ENCODE peak calls at places on chromosomes 4 and X, in six cellular contexts. One of them, this sample, is unnamed.
A peak's percentile ranks its signal among the peaks of the same experiment; 100 is the strongest.

GRCh38 chr4:154526151-154526550 is 24.0 kb downstream of the PLRG1 start:
- DNase-seq in CD8-positive, alpha-beta T cell: no peak
- DNase-seq in B cell: no peak
- DNase-seq in astrocyte: no peak
- DNase-seq in fibroblast of pulmonary artery: no peak
- DNase-seq in MCF 10A: no peak
- DNase-seq in this sample: no peak

GRCh38 chr4:88276952-88277710 is 7.2 kb downstream of the PPM1K start:
- DNase-seq in B cell: no peak
- DNase-seq in astrocyte: no peak
- DNase-seq in MCF 10A: no peak
- DNase-seq in CD8-positive, alpha-beta T cell: no peak
- DNase-seq in fibroblast of pulmonary artery: no peak
- DNase-seq in this sample: no peak

GRCh38 chr4:137635596-137635995 is 103.3 kb upstream of the PCDH18 start:
- DNase-seq in MCF 10A: peak; percentile 49
- DNase-seq in CD8-positive, alpha-beta T cell: no peak
- DNase-seq in astrocyte: no peak
- DNase-seq in B cell: no peak
- DNase-seq in fibroblast of pulmonary artery: peak; percentile 62
- DNase-seq in this sample: no peak

GRCh38 chrX:27451324-27451723 is 11.8 kb downstream of the PPP4R3C start:
- DNase-seq in astrocyte: no peak
- DNase-seq in B cell: no peak
- DNase-seq in fibroblast of pulmonary artery: no peak
- DNase-seq in CD8-positive, alpha-beta T cell: no peak
- DNase-seq in MCF 10A: no peak
- DNase-seq in this sample: no peak

GRCh38 chrX:69277961-69278795 is 112.9 kb upstream of the PJA1 start:
- DNase-seq in astrocyte: no peak
- DNase-seq in fibroblast of pulmonary artery: no peak
- DNase-seq in B cell: no peak
- DNase-seq in MCF 10A: no peak
- DNase-seq in CD8-positive, alpha-beta T cell: no peak
- DNase-seq in this sample: no peak

GRCh38 chr4:85970535-85970934 is 389.3 kb downstream of the MAPK10 start:
- DNase-seq in CD8-positive, alpha-beta T cell: no peak
- DNase-seq in fibroblast of pulmonary artery: peak; percentile 25
- DNase-seq in MCF 10A: no peak
- DNase-seq in astrocyte: no peak
- DNase-seq in B cell: no peak
- DNase-seq in this sample: no peak

GRCh38 chr4:6990661-6991060 is 52.5 kb upstream of the TADA2B start:
- DNase-seq in astrocyte: no peak
- DNase-seq in CD8-positive, alpha-beta T cell: no peak
- DNase-seq in MCF 10A: no peak
- DNase-seq in B cell: no peak
- DNase-seq in fibroblast of pulmonary artery: no peak
- DNase-seq in this sample: no peak

GRCh38 chr4:75018811-75019210 is 85.9 kb downstream of the PARM1 start:
- DNase-seq in astrocyte: no peak
- DNase-seq in MCF 10A: no peak
- DNase-seq in CD8-positive, alpha-beta T cell: no peak
- DNase-seq in fibroblast of pulmonary artery: no peak
- DNase-seq in B cell: no peak
- DNase-seq in this sample: no peak

GRCh38 chr4:175470141-175470540 is 341.9 kb downstream of the GPM6A start:
- DNase-seq in astrocyte: peak; percentile 64
- DNase-seq in CD8-positive, alpha-beta T cell: no peak
- DNase-seq in MCF 10A: no peak
- DNase-seq in fibroblast of pulmonary artery: peak; percentile 35
- DNase-seq in B cell: no peak
- DNase-seq in this sample: no peak

GRCh38 chr4:150722908-150723362 is 141.0 kb downstream of the MAB21L2 start:
- DNase-seq in fibroblast of pulmonary artery: peak; percentile 85
- DNase-seq in B cell: no peak
- DNase-seq in MCF 10A: peak; percentile 93
- DNase-seq in CD8-positive, alpha-beta T cell: no peak
- DNase-seq in astrocyte: no peak
- DNase-seq in this sample: no peak

GRCh38 chrX:69618803-69619202 is 2.9 kb downstream of the EDA start:
- DNase-seq in astrocyte: no peak
- DNase-seq in fibroblast of pulmonary artery: peak; percentile 55
- DNase-seq in CD8-positive, alpha-beta T cell: no peak
- DNase-seq in B cell: no peak
- DNase-seq in MCF 10A: peak; percentile 41
- DNase-seq in this sample: no peak

GRCh38 chr4:143286058-143286457 is 50.6 kb upstream of the GAB1 start:
- DNase-seq in fibroblast of pulmonary artery: peak; percentile 6
- DNase-seq in B cell: no peak
- DNase-seq in MCF 10A: no peak
- DNase-seq in CD8-positive, alpha-beta T cell: no peak
- DNase-seq in astrocyte: no peak
- DNase-seq in this sample: no peak

GRCh38 chr4:80538276-80538926 is 202.9 kb downstream of the CFAP299 start:
- DNase-seq in CD8-positive, alpha-beta T cell: no peak
- DNase-seq in fibroblast of pulmonary artery: no peak
- DNase-seq in astrocyte: peak; percentile 38
- DNase-seq in MCF 10A: peak; percentile 45
- DNase-seq in B cell: no peak
- DNase-seq in this sample: no peak

GRCh38 chr4:10006604-10007435 is 14.5 kb downstream of the SLC2A9 start:
- DNase-seq in astrocyte: peak; percentile 35
- DNase-seq in B cell: no peak
- DNase-seq in CD8-positive, alpha-beta T cell: no peak
- DNase-seq in MCF 10A: peak; percentile 97
- DNase-seq in fibroblast of pulmonary artery: peak; percentile 37
- DNase-seq in this sample: no peak

GRCh38 chr4:8911311-8912088 is 39.9 kb upstream of the HMX1 start:
- DNase-seq in fibroblast of pulmonary artery: no peak
- DNase-seq in MCF 10A: no peak
- DNase-seq in astrocyte: no peak
- DNase-seq in CD8-positive, alpha-beta T cell: no peak
- DNase-seq in B cell: peak; percentile 30
- DNase-seq in this sample: no peak

GRCh38 chr4:158722291-158722916 is 792 bp downstream of the PPID start:
- DNase-seq in B cell: no peak
- DNase-seq in MCF 10A: peak; percentile 52
- DNase-seq in astrocyte: peak; percentile 56
- DNase-seq in fibroblast of pulmonary artery: peak; percentile 49
- DNase-seq in CD8-positive, alpha-beta T cell: no peak
- DNase-seq in this sample: no peak

GRCh38 chr4:52659016-52659721 is at the start of gene USP46:
- DNase-seq in B cell: peak; percentile 88
- DNase-seq in fibroblast of pulmonary artery: peak; percentile 74
- DNase-seq in MCF 10A: peak; percentile 76
- DNase-seq in astrocyte: peak; percentile 57
- DNase-seq in CD8-positive, alpha-beta T cell: no peak
- DNase-seq in this sample: no peak

GRCh38 chr4:167021545-167022155 is 212.6 kb downstream of the SPOCK3 start:
- DNase-seq in fibroblast of pulmonary artery: peak; percentile 82
- DNase-seq in CD8-positive, alpha-beta T cell: no peak
- DNase-seq in MCF 10A: peak; percentile 78
- DNase-seq in astrocyte: peak; percentile 12
- DNase-seq in B cell: peak; percentile 7
- DNase-seq in this sample: peak; percentile 18

GRCh38 chrX:13825178-13825762 is 8.4 kb upstream of the GPM6B start:
- DNase-seq in MCF 10A: no peak
- DNase-seq in astrocyte: no peak
- DNase-seq in B cell: no peak
- DNase-seq in CD8-positive, alpha-beta T cell: no peak
- DNase-seq in fibroblast of pulmonary artery: no peak
- DNase-seq in this sample: no peak

GRCh38 chrX:153685751-153686676 is 1.7 kb upstream of the SLC6A8 start:
- DNase-seq in MCF 10A: no peak
- DNase-seq in CD8-positive, alpha-beta T cell: no peak
- DNase-seq in B cell: no peak
- DNase-seq in astrocyte: no peak
- DNase-seq in fibroblast of pulmonary artery: no peak
- DNase-seq in this sample: no peak

GRCh38 chrX:132561483-132561882 is 72.6 kb upstream of the MBNL3 start:
- DNase-seq in fibroblast of pulmonary artery: no peak
- DNase-seq in B cell: no peak
- DNase-seq in astrocyte: no peak
- DNase-seq in MCF 10A: peak; percentile 2
- DNase-seq in CD8-positive, alpha-beta T cell: no peak
- DNase-seq in this sample: no peak

GRCh38 chr4:27916432-27917184 is 1056.0 kb downstream of the STIM2 start:
- DNase-seq in CD8-positive, alpha-beta T cell: no peak
- DNase-seq in B cell: no peak
- DNase-seq in MCF 10A: no peak
- DNase-seq in fibroblast of pulmonary artery: no peak
- DNase-seq in astrocyte: no peak
- DNase-seq in this sample: no peak

GRCh38 chrX:16712116-16712824 is at the start of gene CTPS2:
- DNase-seq in B cell: peak; percentile 70
- DNase-seq in astrocyte: peak; percentile 36
- DNase-seq in MCF 10A: peak; percentile 67
- DNase-seq in CD8-positive, alpha-beta T cell: no peak
- DNase-seq in fibroblast of pulmonary artery: peak; percentile 56
- DNase-seq in this sample: no peak

GRCh38 chrX:50036481-50036880 is 114.1 kb downstream of the CLCN5 start:
- DNase-seq in B cell: no peak
- DNase-seq in CD8-positive, alpha-beta T cell: no peak
- DNase-seq in MCF 10A: no peak
- DNase-seq in astrocyte: peak; percentile 2
- DNase-seq in fibroblast of pulmonary artery: peak; percentile 30
- DNase-seq in this sample: no peak

GRCh38 chrX:10781847-10782530 is 161.6 kb upstream of the MID1 start:
- DNase-seq in astrocyte: no peak
- DNase-seq in MCF 10A: no peak
- DNase-seq in CD8-positive, alpha-beta T cell: no peak
- DNase-seq in fibroblast of pulmonary artery: no peak
- DNase-seq in B cell: no peak
- DNase-seq in this sample: no peak

GRCh38 chr4:98639523-98639922 is 18.9 kb downstream of the TSPAN5 start:
- DNase-seq in CD8-positive, alpha-beta T cell: no peak
- DNase-seq in MCF 10A: no peak
- DNase-seq in astrocyte: no peak
- DNase-seq in B cell: no peak
- DNase-seq in fibroblast of pulmonary artery: no peak
- DNase-seq in this sample: no peak

GRCh38 chr4:146330392-146330791 is 116.1 kb downstream of the REELD1 start:
- DNase-seq in B cell: no peak
- DNase-seq in MCF 10A: peak; percentile 27
- DNase-seq in astrocyte: peak; percentile 30
- DNase-seq in CD8-positive, alpha-beta T cell: no peak
- DNase-seq in fibroblast of pulmonary artery: peak; percentile 29
- DNase-seq in this sample: no peak

GRCh38 chr4:106594291-106594952 is 225.8 kb upstream of the GIMD1 start:
- DNase-seq in MCF 10A: peak; percentile 16
- DNase-seq in astrocyte: no peak
- DNase-seq in B cell: no peak
- DNase-seq in fibroblast of pulmonary artery: no peak
- DNase-seq in CD8-positive, alpha-beta T cell: no peak
- DNase-seq in this sample: no peak

GRCh38 chr4:110287130-110287529 is 88.7 kb upstream of the ELOVL6 start:
- DNase-seq in MCF 10A: peak; percentile 95
- DNase-seq in astrocyte: peak; percentile 82
- DNase-seq in fibroblast of pulmonary artery: peak; percentile 69
- DNase-seq in B cell: no peak
- DNase-seq in CD8-positive, alpha-beta T cell: no peak
- DNase-seq in this sample: peak; percentile 71

GRCh38 chr4:36224969-36225903 is 19.1 kb downstream of the ARAP2 start:
- DNase-seq in astrocyte: no peak
- DNase-seq in fibroblast of pulmonary artery: no peak
- DNase-seq in MCF 10A: no peak
- DNase-seq in CD8-positive, alpha-beta T cell: no peak
- DNase-seq in B cell: no peak
- DNase-seq in this sample: no peak

GRCh38 chr4:76737180-76737579 is 160.8 kb downstream of the SOWAHB start:
- DNase-seq in CD8-positive, alpha-beta T cell: no peak
- DNase-seq in B cell: no peak
- DNase-seq in fibroblast of pulmonary artery: no peak
- DNase-seq in MCF 10A: no peak
- DNase-seq in astrocyte: peak; percentile 44
- DNase-seq in this sample: no peak
- TF ChIP-seq CTCF in CD8-positive, alpha-beta T cell: no peak
- TF ChIP-seq CTCF in B cell: no peak
- TF ChIP-seq CTCF in fibroblast of pulmonary artery: no peak
- TF ChIP-seq CTCF in MCF 10A: no peak
- TF ChIP-seq CTCF in astrocyte: no peak
- TF ChIP-seq CTCF in this sample: no peak

DNA sequence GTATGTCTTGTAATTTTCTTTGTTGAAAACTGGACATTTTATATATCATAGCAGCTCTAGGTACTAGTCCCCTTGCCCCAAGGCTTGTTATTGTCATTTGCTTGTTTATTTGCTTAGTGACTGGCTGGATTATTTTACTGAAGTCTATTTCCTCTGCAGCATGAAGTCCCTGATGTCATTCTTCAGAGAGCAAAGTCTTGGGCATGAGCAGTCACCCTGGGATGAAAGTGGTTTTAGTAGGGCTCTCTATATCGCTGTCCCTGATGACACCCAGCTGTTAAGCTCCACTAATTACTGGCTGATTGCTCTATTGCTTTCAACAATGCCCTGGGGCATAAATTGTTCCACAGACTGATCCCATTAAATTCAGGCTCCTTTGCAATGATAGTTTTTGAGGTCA is 113.5 kb upstream of the USP9X start:
- DNase-seq in astrocyte: no peak
- DNase-seq in CD8-positive, alpha-beta T cell: no peak
- DNase-seq in B cell: no peak
- DNase-seq in fibroblast of pulmonary artery: no peak
- DNase-seq in MCF 10A: no peak
- DNase-seq in this sample: no peak
- TF ChIP-seq CTCF in astrocyte: no peak
- TF ChIP-seq CTCF in CD8-positive, alpha-beta T cell: no peak
- TF ChIP-seq CTCF in B cell: no peak
- TF ChIP-seq CTCF in fibroblast of pulmonary artery: no peak
- TF ChIP-seq CTCF in MCF 10A: no peak
- TF ChIP-seq CTCF in this sample: no peak

GRCh38 chrX:619451-619811 is 11.2 kb upstream of the SHOX start:
- DNase-seq in CD8-positive, alpha-beta T cell: no peak
- DNase-seq in astrocyte: no peak
- DNase-seq in fibroblast of pulmonary artery: no peak
- DNase-seq in MCF 10A: no peak
- DNase-seq in B cell: no peak
- DNase-seq in this sample: no peak
- TF ChIP-seq CTCF in CD8-positive, alpha-beta T cell: no peak
- TF ChIP-seq CTCF in astrocyte: no peak
- TF ChIP-seq CTCF in fibroblast of pulmonary artery: no peak
- TF ChIP-seq CTCF in MCF 10A: no peak
- TF ChIP-seq CTCF in B cell: no peak
- TF ChIP-seq CTCF in this sample: no peak

DNA sequence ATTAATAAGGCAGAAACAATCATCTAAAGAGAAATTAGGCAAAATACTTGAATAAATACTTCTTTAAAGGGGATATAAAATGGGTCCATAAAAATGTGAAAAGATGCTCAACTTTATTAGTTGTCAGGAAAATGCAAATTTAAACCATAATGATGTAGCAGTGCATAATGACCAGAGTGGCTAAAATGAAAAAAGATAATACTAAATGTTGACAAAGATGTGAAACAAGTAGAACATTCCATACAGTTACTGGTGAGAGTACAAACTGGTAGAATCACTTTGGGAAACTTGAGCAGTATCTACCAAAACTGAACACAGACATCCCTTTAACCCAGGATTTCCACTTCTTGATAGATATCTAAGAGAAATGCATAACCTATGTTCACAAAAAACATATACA is 5.0 kb downstream of the ARSJ start:
- DNase-seq in fibroblast of pulmonary artery: no peak
- DNase-seq in B cell: no peak
- DNase-seq in astrocyte: no peak
- DNase-seq in CD8-positive, alpha-beta T cell: no peak
- DNase-seq in MCF 10A: no peak
- DNase-seq in this sample: no peak
- TF ChIP-seq CTCF in fibroblast of pulmonary artery: no peak
- TF ChIP-seq CTCF in B cell: no peak
- TF ChIP-seq CTCF in astrocyte: no peak
- TF ChIP-seq CTCF in CD8-positive, alpha-beta T cell: no peak
- TF ChIP-seq CTCF in MCF 10A: no peak
- TF ChIP-seq CTCF in this sample: no peak